ENCODE peak calls at places on chromosomes 13 and 19, in five cellular contexts. One of them, this sample, is unnamed.

GRCh38 chr13:38180100-38180499 is 169.6 kb upstream of the UFM1 start:
- DNase-seq in KG1: no peak
- DNase-seq in choroid plexus epithelial cell: peak
- DNase-seq in ureter: no peak
- DNase-seq in T-cell: no peak
- DNase-seq in this sample: no peak

GRCh38 chr13:97567510-97568243 is 133.7 kb downstream of the RAP2A start:
- DNase-seq in KG1: no peak
- DNase-seq in choroid plexus epithelial cell: peak
- DNase-seq in T-cell: no peak
- DNase-seq in ureter: peak
- DNase-seq in this sample: peak

GRCh38 chr13:95624020-95624419 is 20.5 kb downstream of the DZIP1 start:
- DNase-seq in T-cell: peak
- DNase-seq in ureter: no peak
- DNase-seq in choroid plexus epithelial cell: peak
- DNase-seq in KG1: peak
- DNase-seq in this sample: no peak

GRCh38 chr13:76879211-76879875 is 6.9 kb downstream of the KCTD12 start:
- DNase-seq in T-cell: peak
- DNase-seq in KG1: peak
- DNase-seq in choroid plexus epithelial cell: peak
- DNase-seq in ureter: peak
- DNase-seq in this sample: peak

GRCh38 chr19:18086590-18087138 is at the start of gene IL12RB1:
- DNase-seq in T-cell: peak
- DNase-seq in KG1: no peak
- DNase-seq in ureter: no peak
- DNase-seq in choroid plexus epithelial cell: peak
- DNase-seq in this sample: no peak

GRCh38 chr19:38990949-38991697 is 15.6 kb upstream of the FBXO17 start:
- DNase-seq in KG1: no peak
- DNase-seq in ureter: peak
- DNase-seq in T-cell: no peak
- DNase-seq in choroid plexus epithelial cell: no peak
- DNase-seq in this sample: no peak

GRCh38 chr19:50328257-50329145 is 676 bp downstream of the KCNC3 start:
- DNase-seq in ureter: no peak
- DNase-seq in T-cell: no peak
- DNase-seq in KG1: no peak
- DNase-seq in choroid plexus epithelial cell: no peak
- DNase-seq in this sample: no peak

GRCh38 chr13:31053896-31054295 is 107.8 kb downstream of the HSPH1 start:
- DNase-seq in choroid plexus epithelial cell: no peak
- DNase-seq in ureter: no peak
- DNase-seq in T-cell: no peak
- DNase-seq in KG1: no peak
- DNase-seq in this sample: no peak

GRCh38 chr19:8387688-8388611 is 2.2 kb upstream of the RAB11B start:
- DNase-seq in T-cell: no peak
- DNase-seq in choroid plexus epithelial cell: no peak
- DNase-seq in ureter: no peak
- DNase-seq in KG1: no peak
- DNase-seq in this sample: no peak

GRCh38 chr13:109383683-109384082 is 402.7 kb downstream of the IRS2 start:
- DNase-seq in ureter: no peak
- DNase-seq in KG1: no peak
- DNase-seq in T-cell: no peak
- DNase-seq in choroid plexus epithelial cell: peak
- DNase-seq in this sample: no peak